ENCODE peak calls at places on chromosome 7, in ten cellular contexts. One of them, this sample, is unnamed.

GRCh38 chr7:90624128-90624980 is 28.2 kb downstream of the CDK14 start:
- DNase-seq in HFF-Myc: no peak
- DNase-seq in MG63: no peak
- DNase-seq in GM04503: no peak
- DNase-seq in esophagus muscularis mucosa: no peak
- DNase-seq in colonic mucosa: no peak
- DNase-seq in ELR: peak
- DNase-seq in T1000: no peak
- DNase-seq in GM12892: no peak
- DNase-seq in stimulated activated effector memory CD8-positive, alpha-beta T cell treated with anti-CD3 and anti-CD28 coated beads, Interleukin-12 subunit alpha, Interleukin-12 subunit beta, amount 100 ng/mL, for 72 hours: no peak
- DNase-seq in this sample: no peak

GRCh38 chr7:44959956-44960640 is 18.7 kb downstream of the MYO1G start:
- DNase-seq in HFF-Myc: no peak
- DNase-seq in MG63: no peak
- DNase-seq in GM04503: no peak
- DNase-seq in esophagus muscularis mucosa: no peak
- DNase-seq in colonic mucosa: no peak
- DNase-seq in ELR: no peak
- DNase-seq in T1000: no peak
- DNase-seq in GM12892: no peak
- DNase-seq in stimulated activated effector memory CD8-positive, alpha-beta T cell treated with anti-CD3 and anti-CD28 coated beads, Interleukin-12 subunit alpha, Interleukin-12 subunit beta, amount 100 ng/mL, for 72 hours: peak
- DNase-seq in this sample: no peak

GRCh38 chr7:149558149-149558861 is 60.7 kb upstream of the ZNF746 start:
- DNase-seq in HFF-Myc: peak
- DNase-seq in MG63: no peak
- DNase-seq in GM04503: peak
- DNase-seq in esophagus muscularis mucosa: no peak
- DNase-seq in colonic mucosa: no peak
- DNase-seq in ELR: peak
- DNase-seq in T1000: no peak
- DNase-seq in GM12892: no peak
- DNase-seq in stimulated activated effector memory CD8-positive, alpha-beta T cell treated with anti-CD3 and anti-CD28 coated beads, Interleukin-12 subunit alpha, Interleukin-12 subunit beta, amount 100 ng/mL, for 72 hours: no peak
- DNase-seq in this sample: no peak

GRCh38 chr7:21504021-21504420 is 38.8 kb upstream of the DNAH11 start:
- DNase-seq in HFF-Myc: no peak
- DNase-seq in MG63: no peak
- DNase-seq in GM04503: no peak
- DNase-seq in esophagus muscularis mucosa: no peak
- DNase-seq in colonic mucosa: no peak
- DNase-seq in ELR: no peak
- DNase-seq in T1000: no peak
- DNase-seq in GM12892: no peak
- DNase-seq in stimulated activated effector memory CD8-positive, alpha-beta T cell treated with anti-CD3 and anti-CD28 coated beads, Interleukin-12 subunit alpha, Interleukin-12 subunit beta, amount 100 ng/mL, for 72 hours: no peak
- DNase-seq in this sample: no peak

GRCh38 chr7:132485600-132486594 is 90.4 kb downstream of the PLXNA4 start:
- DNase-seq in HFF-Myc: no peak
- DNase-seq in MG63: peak
- DNase-seq in GM04503: no peak
- DNase-seq in esophagus muscularis mucosa: no peak
- DNase-seq in colonic mucosa: no peak
- DNase-seq in ELR: no peak
- DNase-seq in T1000: no peak
- DNase-seq in GM12892: no peak
- DNase-seq in stimulated activated effector memory CD8-positive, alpha-beta T cell treated with anti-CD3 and anti-CD28 coated beads, Interleukin-12 subunit alpha, Interleukin-12 subunit beta, amount 100 ng/mL, for 72 hours: no peak
- DNase-seq in this sample: no peak

GRCh38 chr7:154875297-154875696 is 127.6 kb downstream of the PAXIP1 start:
- DNase-seq in HFF-Myc: no peak
- DNase-seq in MG63: no peak
- DNase-seq in GM04503: no peak
- DNase-seq in esophagus muscularis mucosa: no peak
- DNase-seq in colonic mucosa: no peak
- DNase-seq in ELR: no peak
- DNase-seq in T1000: no peak
- DNase-seq in GM12892: no peak
- DNase-seq in stimulated activated effector memory CD8-positive, alpha-beta T cell treated with anti-CD3 and anti-CD28 coated beads, Interleukin-12 subunit alpha, Interleukin-12 subunit beta, amount 100 ng/mL, for 72 hours: no peak
- DNase-seq in this sample: no peak

GRCh38 chr7:143850682-143851081 is 51.3 kb downstream of the TCAF1 start:
- DNase-seq in HFF-Myc: no peak
- DNase-seq in MG63: no peak
- DNase-seq in GM04503: no peak
- DNase-seq in esophagus muscularis mucosa: no peak
- DNase-seq in colonic mucosa: no peak
- DNase-seq in ELR: no peak
- DNase-seq in T1000: no peak
- DNase-seq in GM12892: no peak
- DNase-seq in stimulated activated effector memory CD8-positive, alpha-beta T cell treated with anti-CD3 and anti-CD28 coated beads, Interleukin-12 subunit alpha, Interleukin-12 subunit beta, amount 100 ng/mL, for 72 hours: no peak
- DNase-seq in this sample: no peak

GRCh38 chr7:6071406-6071805 is 40.2 kb downstream of the ANKRD61 start:
- DNase-seq in HFF-Myc: no peak
- DNase-seq in MG63: no peak
- DNase-seq in GM04503: no peak
- DNase-seq in esophagus muscularis mucosa: no peak
- DNase-seq in colonic mucosa: no peak
- DNase-seq in ELR: no peak
- DNase-seq in T1000: no peak
- DNase-seq in GM12892: no peak
- DNase-seq in stimulated activated effector memory CD8-positive, alpha-beta T cell treated with anti-CD3 and anti-CD28 coated beads, Interleukin-12 subunit alpha, Interleukin-12 subunit beta, amount 100 ng/mL, for 72 hours: no peak
- DNase-seq in this sample: no peak

GRCh38 chr7:964401-965231 is 10.1 kb upstream of the ADAP1 start:
- DNase-seq in HFF-Myc: no peak
- DNase-seq in MG63: peak
- DNase-seq in GM04503: peak
- DNase-seq in esophagus muscularis mucosa: no peak
- DNase-seq in colonic mucosa: no peak
- DNase-seq in ELR: peak
- DNase-seq in T1000: no peak
- DNase-seq in GM12892: no peak
- DNase-seq in stimulated activated effector memory CD8-positive, alpha-beta T cell treated with anti-CD3 and anti-CD28 coated beads, Interleukin-12 subunit alpha, Interleukin-12 subunit beta, amount 100 ng/mL, for 72 hours: no peak
- DNase-seq in this sample: no peak

GRCh38 chr7:131170440-131171105 is 157.1 kb upstream of the MKLN1 start:
- DNase-seq in HFF-Myc: no peak
- DNase-seq in MG63: no peak
- DNase-seq in GM04503: no peak
- DNase-seq in esophagus muscularis mucosa: no peak
- DNase-seq in colonic mucosa: no peak
- DNase-seq in ELR: peak
- DNase-seq in T1000: no peak
- DNase-seq in GM12892: no peak
- DNase-seq in stimulated activated effector memory CD8-positive, alpha-beta T cell treated with anti-CD3 and anti-CD28 coated beads, Interleukin-12 subunit alpha, Interleukin-12 subunit beta, amount 100 ng/mL, for 72 hours: peak
- DNase-seq in this sample: no peak

GRCh38 chr7:17948503-17949238 is 8.4 kb upstream of the SNX13 start:
- DNase-seq in HFF-Myc: no peak
- DNase-seq in MG63: no peak
- DNase-seq in GM04503: no peak
- DNase-seq in esophagus muscularis mucosa: no peak
- DNase-seq in colonic mucosa: no peak
- DNase-seq in ELR: peak
- DNase-seq in T1000: no peak
- DNase-seq in GM12892: no peak
- DNase-seq in stimulated activated effector memory CD8-positive, alpha-beta T cell treated with anti-CD3 and anti-CD28 coated beads, Interleukin-12 subunit alpha, Interleukin-12 subunit beta, amount 100 ng/mL, for 72 hours: no peak
- DNase-seq in this sample: no peak

GRCh38 chr7:40551685-40552576 is 417.1 kb downstream of the SUGCT start:
- DNase-seq in HFF-Myc: peak
- DNase-seq in MG63: peak
- DNase-seq in GM04503: no peak
- DNase-seq in esophagus muscularis mucosa: no peak
- DNase-seq in colonic mucosa: no peak
- DNase-seq in ELR: peak
- DNase-seq in T1000: no peak
- DNase-seq in GM12892: no peak
- DNase-seq in stimulated activated effector memory CD8-positive, alpha-beta T cell treated with anti-CD3 and anti-CD28 coated beads, Interleukin-12 subunit alpha, Interleukin-12 subunit beta, amount 100 ng/mL, for 72 hours: no peak
- DNase-seq in this sample: no peak

GRCh38 chr7:7918736-7919448 is 49.7 kb upstream of the GLCCI1 start:
- DNase-seq in HFF-Myc: no peak
- DNase-seq in MG63: no peak
- DNase-seq in GM04503: no peak
- DNase-seq in esophagus muscularis mucosa: no peak
- DNase-seq in colonic mucosa: no peak
- DNase-seq in ELR: no peak
- DNase-seq in T1000: no peak
- DNase-seq in GM12892: no peak
- DNase-seq in stimulated activated effector memory CD8-positive, alpha-beta T cell treated with anti-CD3 and anti-CD28 coated beads, Interleukin-12 subunit alpha, Interleukin-12 subunit beta, amount 100 ng/mL, for 72 hours: no peak
- DNase-seq in this sample: no peak

GRCh38 chr7:45182856-45183710 is 25.5 kb downstream of the RAMP3 start:
- DNase-seq in HFF-Myc: no peak
- DNase-seq in MG63: no peak
- DNase-seq in GM04503: no peak
- DNase-seq in esophagus muscularis mucosa: no peak
- DNase-seq in colonic mucosa: no peak
- DNase-seq in ELR: no peak
- DNase-seq in T1000: no peak
- DNase-seq in GM12892: no peak
- DNase-seq in stimulated activated effector memory CD8-positive, alpha-beta T cell treated with anti-CD3 and anti-CD28 coated beads, Interleukin-12 subunit alpha, Interleukin-12 subunit beta, amount 100 ng/mL, for 72 hours: no peak
- DNase-seq in this sample: no peak

GRCh38 chr7:20287317-20287716 is 43.4 kb upstream of the ITGB8 start:
- DNase-seq in HFF-Myc: no peak
- DNase-seq in MG63: no peak
- DNase-seq in GM04503: no peak
- DNase-seq in esophagus muscularis mucosa: no peak
- DNase-seq in colonic mucosa: no peak
- DNase-seq in ELR: no peak
- DNase-seq in T1000: no peak
- DNase-seq in GM12892: no peak
- DNase-seq in stimulated activated effector memory CD8-positive, alpha-beta T cell treated with anti-CD3 and anti-CD28 coated beads, Interleukin-12 subunit alpha, Interleukin-12 subunit beta, amount 100 ng/mL, for 72 hours: no peak
- DNase-seq in this sample: no peak

GRCh38 chr7:45564886-45565455 is 9.2 kb upstream of the ADCY1 start:
- DNase-seq in HFF-Myc: no peak
- DNase-seq in MG63: no peak
- DNase-seq in GM04503: no peak
- DNase-seq in esophagus muscularis mucosa: no peak
- DNase-seq in colonic mucosa: no peak
- DNase-seq in ELR: no peak
- DNase-seq in T1000: no peak
- DNase-seq in GM12892: no peak
- DNase-seq in stimulated activated effector memory CD8-positive, alpha-beta T cell treated with anti-CD3 and anti-CD28 coated beads, Interleukin-12 subunit alpha, Interleukin-12 subunit beta, amount 100 ng/mL, for 72 hours: no peak
- DNase-seq in this sample: no peak

This sample was measured in activated T-helper 2 cell treated with anti-CD3 and anti-CD28 coated beads, Interferon-gamma antibody, Interleukin-2, Interleukin-4, amounts not matched to agents 10 μg/mL and 5 μg/mL and 100 μg/mL, durations not matched to agents 14 hours and 24 hours and 36 hours.